ENCODE peak calls at places on chromosomes 11 and 22, in ten cellular contexts. One of them, this sample, is unnamed.

GRCh38 chr22:42937164-42937854 is 77.6 kb downstream of the PACSIN2 start:
- DNase-seq in breast epithelium: peak; percentile 69
- DNase-seq in mammary epithelial cell: peak; percentile 88
- DNase-seq in psoas muscle: no peak
- DNase-seq in aorta: peak; percentile 81
- DNase-seq in lower lobe of right lung: peak; percentile 85
- DNase-seq in neural progenitor cell: no peak
- DNase-seq in A673: no peak
- DNase-seq in pancreas: peak; percentile 63
- DNase-seq in spleen: peak; percentile 88
- DNase-seq in this sample: no peak

GRCh38 chr22:19110064-19110458 is 12.2 kb downstream of the DGCR2 start:
- DNase-seq in breast epithelium: no peak
- DNase-seq in mammary epithelial cell: no peak
- DNase-seq in psoas muscle: no peak
- DNase-seq in aorta: peak; percentile 53
- DNase-seq in lower lobe of right lung: no peak
- DNase-seq in neural progenitor cell: peak; percentile 53
- DNase-seq in A673: no peak
- DNase-seq in pancreas: no peak
- DNase-seq in spleen: no peak
- DNase-seq in this sample: peak; percentile 65

GRCh38 chr11:61555051-61555969 is 25.6 kb downstream of the SYT7 start:
- DNase-seq in breast epithelium: no peak
- DNase-seq in mammary epithelial cell: no peak
- DNase-seq in psoas muscle: no peak
- DNase-seq in aorta: no peak
- DNase-seq in lower lobe of right lung: no peak
- DNase-seq in neural progenitor cell: peak; percentile 88
- DNase-seq in A673: peak; percentile 52
- DNase-seq in pancreas: no peak
- DNase-seq in spleen: no peak
- DNase-seq in this sample: peak; percentile 96

GRCh38 chr11:34529643-34530042 is 16.0 kb upstream of the ELF5 start:
- DNase-seq in breast epithelium: no peak
- DNase-seq in mammary epithelial cell: no peak
- DNase-seq in psoas muscle: no peak
- DNase-seq in aorta: no peak
- DNase-seq in lower lobe of right lung: no peak
- DNase-seq in neural progenitor cell: no peak
- DNase-seq in A673: no peak
- DNase-seq in pancreas: no peak
- DNase-seq in spleen: no peak
- DNase-seq in this sample: no peak

GRCh38 chr11:116642902-116643301 is 129.9 kb downstream of the BUD13 start:
- DNase-seq in breast epithelium: no peak
- DNase-seq in mammary epithelial cell: no peak
- DNase-seq in psoas muscle: no peak
- DNase-seq in aorta: no peak
- DNase-seq in lower lobe of right lung: no peak
- DNase-seq in neural progenitor cell: no peak
- DNase-seq in A673: no peak
- DNase-seq in pancreas: no peak
- DNase-seq in spleen: no peak
- DNase-seq in this sample: no peak

GRCh38 chr11:112345708-112346107 is 85.0 kb upstream of the PLET1 start:
- DNase-seq in breast epithelium: no peak
- DNase-seq in mammary epithelial cell: no peak
- DNase-seq in psoas muscle: no peak
- DNase-seq in aorta: no peak
- DNase-seq in lower lobe of right lung: no peak
- DNase-seq in neural progenitor cell: peak; percentile 13
- DNase-seq in A673: no peak
- DNase-seq in pancreas: no peak
- DNase-seq in spleen: no peak
- DNase-seq in this sample: peak; percentile 55

GRCh38 chr11:15142838-15143237 is 28.1 kb downstream of the INSC start:
- DNase-seq in breast epithelium: no peak
- DNase-seq in mammary epithelial cell: no peak
- DNase-seq in psoas muscle: no peak
- DNase-seq in aorta: no peak
- DNase-seq in lower lobe of right lung: no peak
- DNase-seq in neural progenitor cell: no peak
- DNase-seq in A673: no peak
- DNase-seq in pancreas: no peak
- DNase-seq in spleen: no peak
- DNase-seq in this sample: no peak

GRCh38 chr11:115660072-115660805 is 156.0 kb upstream of the CADM1 start:
- DNase-seq in breast epithelium: no peak
- DNase-seq in mammary epithelial cell: no peak
- DNase-seq in psoas muscle: no peak
- DNase-seq in aorta: no peak
- DNase-seq in lower lobe of right lung: no peak
- DNase-seq in neural progenitor cell: peak; percentile 62
- DNase-seq in A673: peak; percentile 21
- DNase-seq in pancreas: no peak
- DNase-seq in spleen: no peak
- DNase-seq in this sample: peak; percentile 75

GRCh38 chr11:2518112-2518982 is 73.5 kb downstream of the KCNQ1 start:
- DNase-seq in breast epithelium: peak; percentile 14
- DNase-seq in mammary epithelial cell: no peak
- DNase-seq in psoas muscle: peak; percentile 35
- DNase-seq in aorta: peak; percentile 39
- DNase-seq in lower lobe of right lung: peak; percentile 34
- DNase-seq in neural progenitor cell: peak; percentile 7
- DNase-seq in A673: no peak
- DNase-seq in pancreas: peak; percentile 6
- DNase-seq in spleen: peak; percentile 67
- DNase-seq in this sample: peak; percentile 65

GRCh38 chr11:111635706-111636045 is 33.4 kb downstream of the SIK2 start:
- DNase-seq in breast epithelium: no peak
- DNase-seq in mammary epithelial cell: no peak
- DNase-seq in psoas muscle: no peak
- DNase-seq in aorta: no peak
- DNase-seq in lower lobe of right lung: no peak
- DNase-seq in neural progenitor cell: no peak
- DNase-seq in A673: peak; percentile 80
- DNase-seq in pancreas: no peak
- DNase-seq in spleen: no peak
- DNase-seq in this sample: no peak

GRCh38 chr11:44950625-44951472 is at the start of gene TP53I11:
- DNase-seq in breast epithelium: peak; percentile 54
- DNase-seq in mammary epithelial cell: peak; percentile 21
- DNase-seq in psoas muscle: peak; percentile 90
- DNase-seq in aorta: peak; percentile 95
- DNase-seq in lower lobe of right lung: peak; percentile 91
- DNase-seq in neural progenitor cell: peak; percentile 84
- DNase-seq in A673: peak; percentile 89
- DNase-seq in pancreas: peak; percentile 79
- DNase-seq in spleen: peak; percentile 95
- DNase-seq in this sample: peak; percentile 92

GRCh38 chr11:130737866-130738431 is 178.3 kb downstream of the SNX19 start:
- DNase-seq in breast epithelium: no peak
- DNase-seq in mammary epithelial cell: no peak
- DNase-seq in psoas muscle: peak; percentile 65
- DNase-seq in aorta: peak; percentile 79
- DNase-seq in lower lobe of right lung: no peak
- DNase-seq in neural progenitor cell: no peak
- DNase-seq in A673: no peak
- DNase-seq in pancreas: peak; percentile 40
- DNase-seq in spleen: peak; percentile 47
- DNase-seq in this sample: no peak

GRCh38 chr11:121372028-121372427 is 79.5 kb downstream of the SC5D start:
- DNase-seq in breast epithelium: no peak
- DNase-seq in mammary epithelial cell: no peak
- DNase-seq in psoas muscle: no peak
- DNase-seq in aorta: no peak
- DNase-seq in lower lobe of right lung: no peak
- DNase-seq in neural progenitor cell: no peak
- DNase-seq in A673: no peak
- DNase-seq in pancreas: no peak
- DNase-seq in spleen: no peak
- DNase-seq in this sample: no peak

DNA sequence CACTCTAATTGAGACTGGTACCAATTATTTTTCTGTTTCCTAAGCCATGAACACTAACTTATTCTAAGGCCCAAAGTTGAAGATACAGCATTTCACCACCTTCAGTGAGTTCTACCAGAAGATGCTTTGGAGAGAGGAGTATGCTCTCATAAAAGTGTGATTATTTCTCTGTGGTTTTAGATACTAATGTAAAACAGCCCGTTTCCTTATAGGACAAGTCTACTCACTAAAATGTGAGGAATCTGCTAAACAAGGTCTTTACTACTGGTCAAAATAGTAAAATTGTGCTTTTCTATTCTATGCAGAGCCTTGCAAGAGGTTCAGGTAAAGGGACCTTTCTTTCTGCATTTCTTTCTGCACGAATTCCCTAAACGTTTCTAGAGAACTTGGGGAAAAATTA is 2.4 kb downstream of the LGR4 start:
- DNase-seq in breast epithelium: no peak
- DNase-seq in mammary epithelial cell: no peak
- DNase-seq in psoas muscle: no peak
- DNase-seq in aorta: no peak
- DNase-seq in lower lobe of right lung: no peak
- DNase-seq in neural progenitor cell: no peak
- DNase-seq in A673: no peak
- DNase-seq in pancreas: no peak
- DNase-seq in spleen: no peak
- DNase-seq in this sample: no peak
- H3K4me3 ChIP-seq in breast epithelium: peak overlapping the region; percentile 93
- H3K4me3 ChIP-seq in mammary epithelial cell: peak overlapping the region; percentile 64
- H3K4me3 ChIP-seq in psoas muscle: peak overlapping the region; percentile 88
- H3K4me3 ChIP-seq in aorta: no peak overlapping the region
- H3K4me3 ChIP-seq in lower lobe of right lung: no peak overlapping the region
- H3K4me3 ChIP-seq in neural progenitor cell: peak overlapping the region; percentile 85
- H3K4me3 ChIP-seq in A673: peak overlapping the region; percentile 72
- H3K4me3 ChIP-seq in pancreas: peak overlapping the region; percentile 80
- H3K4me3 ChIP-seq in spleen: peak overlapping the region; percentile 83
- H3K4me3 ChIP-seq in this sample: peak overlapping the region; percentile 89

GRCh38 chr11:108709741-108710140 is 44.9 kb downstream of the DDX10 start:
- DNase-seq in breast epithelium: no peak
- DNase-seq in mammary epithelial cell: no peak
- DNase-seq in psoas muscle: no peak
- DNase-seq in aorta: no peak
- DNase-seq in lower lobe of right lung: no peak
- DNase-seq in neural progenitor cell: no peak
- DNase-seq in A673: no peak
- DNase-seq in pancreas: no peak
- DNase-seq in spleen: no peak
- DNase-seq in this sample: no peak

GRCh38 chr11:108713076-108713790 is 48.4 kb downstream of the DDX10 start:
- DNase-seq in breast epithelium: no peak
- DNase-seq in mammary epithelial cell: no peak
- DNase-seq in psoas muscle: no peak
- DNase-seq in aorta: no peak
- DNase-seq in lower lobe of right lung: no peak
- DNase-seq in neural progenitor cell: no peak
- DNase-seq in A673: no peak
- DNase-seq in pancreas: no peak
- DNase-seq in spleen: no peak
- DNase-seq in this sample: no peak

GRCh38 chr11:108718466-108718865 is 53.6 kb downstream of the DDX10 start:
- DNase-seq in breast epithelium: no peak
- DNase-seq in mammary epithelial cell: no peak
- DNase-seq in psoas muscle: no peak
- DNase-seq in aorta: no peak
- DNase-seq in lower lobe of right lung: no peak
- DNase-seq in neural progenitor cell: no peak
- DNase-seq in A673: peak; percentile 38
- DNase-seq in pancreas: no peak
- DNase-seq in spleen: no peak
- DNase-seq in this sample: no peak

GRCh38 chr11:108715239-108715638 is 50.4 kb downstream of the DDX10 start:
- DNase-seq in breast epithelium: no peak
- DNase-seq in mammary epithelial cell: no peak
- DNase-seq in psoas muscle: no peak
- DNase-seq in aorta: no peak
- DNase-seq in lower lobe of right lung: no peak
- DNase-seq in neural progenitor cell: no peak
- DNase-seq in A673: no peak
- DNase-seq in pancreas: no peak
- DNase-seq in spleen: no peak
- DNase-seq in this sample: no peak
- H3K36me3 ChIP-seq in breast epithelium: peaks cover 5% of the 10 kb centered on the region
- H3K36me3 ChIP-seq in mammary epithelial cell: peaks cover 5% of the 10 kb centered on the region
- H3K36me3 ChIP-seq in psoas muscle: peaks cover 20% of the 10 kb centered on the region
- H3K36me3 ChIP-seq in aorta: no peaks in the 10 kb centered on the region
- H3K36me3 ChIP-seq in lower lobe of right lung: peaks cover 29% of the 10 kb centered on the region
- H3K36me3 ChIP-seq in neural progenitor cell: peaks cover 5% of the 10 kb centered on the region
- H3K36me3 ChIP-seq in A673: peaks cover 16% of the 10 kb centered on the region
- H3K36me3 ChIP-seq in pancreas: no peaks in the 10 kb centered on the region
- H3K36me3 ChIP-seq in spleen: peaks cover 73% of the 10 kb centered on the region
- H3K36me3 ChIP-seq in this sample: no peaks in the 10 kb centered on the region

DNA sequence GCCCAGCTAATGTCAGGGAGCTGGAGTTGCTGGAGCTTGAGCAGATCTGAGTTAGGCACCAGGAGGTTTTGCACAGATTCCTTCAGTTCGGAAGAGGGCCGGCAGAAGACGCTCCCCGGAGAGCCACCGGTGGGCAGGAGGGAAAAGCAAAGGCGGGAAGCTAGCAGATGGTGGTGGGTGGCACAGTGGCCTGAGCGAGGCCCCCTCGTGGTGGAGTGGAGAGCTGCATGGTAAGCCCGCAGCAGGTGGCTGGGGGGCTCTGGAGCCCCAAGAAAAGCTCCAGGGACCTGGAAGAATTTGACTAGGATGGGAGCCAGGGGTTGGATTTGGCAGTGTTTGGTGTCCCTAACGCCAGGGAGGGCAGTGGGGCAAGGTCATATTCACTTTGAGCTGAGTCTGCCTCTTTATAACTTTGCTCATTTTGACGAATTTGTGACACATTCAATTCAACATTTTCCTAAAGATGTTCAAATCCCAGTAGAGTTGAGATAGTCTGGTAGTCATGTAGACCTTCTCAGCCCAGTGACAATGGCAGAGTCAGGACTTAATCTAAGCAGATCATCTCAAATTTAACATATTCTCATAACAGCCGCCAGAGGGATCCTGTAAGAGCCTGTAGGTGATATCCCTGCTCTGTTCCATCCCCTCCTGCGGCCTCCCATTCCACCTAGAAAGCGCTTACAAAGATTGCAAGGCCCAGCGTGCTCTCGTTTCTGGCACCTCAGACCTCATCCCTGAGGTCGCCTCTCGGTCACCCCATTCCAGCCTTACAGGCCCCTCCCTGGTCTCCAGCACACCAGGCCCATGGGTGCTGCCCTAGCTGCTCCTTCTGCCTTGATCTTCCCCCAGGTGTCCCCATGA is 57.9 kb downstream of the TRIM29 start:
- DNase-seq in breast epithelium: no peak
- DNase-seq in mammary epithelial cell: no peak
- DNase-seq in psoas muscle: no peak
- DNase-seq in aorta: no peak
- DNase-seq in lower lobe of right lung: no peak
- DNase-seq in neural progenitor cell: no peak
- DNase-seq in A673: no peak
- DNase-seq in pancreas: peak; percentile 25
- DNase-seq in spleen: no peak
- DNase-seq in this sample: peak; percentile 85
- H3K4me3 ChIP-seq in breast epithelium: no peak overlapping the region
- H3K4me3 ChIP-seq in mammary epithelial cell: no peak overlapping the region
- H3K4me3 ChIP-seq in psoas muscle: no peak overlapping the region
- H3K4me3 ChIP-seq in aorta: no peak overlapping the region
- H3K4me3 ChIP-seq in lower lobe of right lung: no peak overlapping the region
- H3K4me3 ChIP-seq in neural progenitor cell: no peak overlapping the region
- H3K4me3 ChIP-seq in A673: no peak overlapping the region
- H3K4me3 ChIP-seq in pancreas: no peak overlapping the region
- H3K4me3 ChIP-seq in spleen: no peak overlapping the region
- H3K4me3 ChIP-seq in this sample: no peak overlapping the region

GRCh38 chr11:83025267-83025704 is 46.4 kb downstream of the RAB30 start:
- DNase-seq in breast epithelium: no peak
- DNase-seq in mammary epithelial cell: no peak
- DNase-seq in psoas muscle: no peak
- DNase-seq in aorta: no peak
- DNase-seq in lower lobe of right lung: no peak
- DNase-seq in neural progenitor cell: no peak
- DNase-seq in A673: no peak
- DNase-seq in pancreas: no peak
- DNase-seq in spleen: no peak
- DNase-seq in this sample: no peak
- H3K36me3 ChIP-seq in breast epithelium: no peaks in the 10 kb centered on the region
- H3K36me3 ChIP-seq in mammary epithelial cell: no peaks in the 10 kb centered on the region
- H3K36me3 ChIP-seq in psoas muscle: no peaks in the 10 kb centered on the region
- H3K36me3 ChIP-seq in aorta: no peaks in the 10 kb centered on the region
- H3K36me3 ChIP-seq in lower lobe of right lung: no peaks in the 10 kb centered on the region
- H3K36me3 ChIP-seq in neural progenitor cell: no peaks in the 10 kb centered on the region
- H3K36me3 ChIP-seq in A673: no peaks in the 10 kb centered on the region
- H3K36me3 ChIP-seq in pancreas: no peaks in the 10 kb centered on the region
- H3K36me3 ChIP-seq in spleen: peaks cover 10% of the 10 kb centered on the region
- H3K36me3 ChIP-seq in this sample: no peaks in the 10 kb centered on the region

This sample was measured in H7.